ENCODE peak calls at places on chromosome 4, in nine cellular contexts. O is ovary; X is fibroblast of mammary gland; F is right atrium auricular region; W is fibroblast of lung; Y is neural progenitor cell; K is GM12865; E is CD8-positive, alpha-beta T cell; G is stomach. R is an unnamed sample.
A peak's percentile ranks its signal among the peaks of the same experiment; 100 is the strongest.

GRCh38 chr4:2646386-2647149 is 109.6 kb downstream of the TNIP2 start:
- DNase-seq in O (no peak), X (no peak), F (no peak), W (no peak), Y (no peak), K (no peak), E (no peak), G (no peak), R (peak; percentile 30)

GRCh38 chr4:145446184-145446583 is 35.5 kb upstream of the SMAD1 start:
- DNase-seq in O (no peak), X (no peak), F (no peak), W (no peak), Y (no peak), K (no peak), E (no peak), G (no peak), R (no peak)

GRCh38 chr4:4302416-4302815 is 12.4 kb downstream of the ZBTB49 start:
- DNase-seq in O (no peak), X (no peak), F (peak; percentile 42), W (no peak), Y (no peak), K (no peak), E (no peak), G (no peak), R (no peak)

GRCh38 chr4:147909225-147909624 is 177.3 kb downstream of the ARHGAP10 start:
- DNase-seq in O (no peak), X (no peak), F (no peak), W (no peak), Y (no peak), K (no peak), E (no peak), G (no peak), R (no peak)

GRCh38 chr4:1842993-1843448 is 12.9 kb downstream of the LETM1 start:
- DNase-seq in O (no peak), X (peak; percentile 90), F (no peak), W (peak; percentile 87), Y (no peak), K (no peak), E (no peak), G (no peak), R (no peak)

GRCh38 chr4:153471691-153472080 is 5.5 kb downstream of the TMEM131L start:
- DNase-seq in O (no peak), X (no peak), F (no peak), W (no peak), Y (no peak), K (peak; percentile 68), E (no peak), G (no peak), R (no peak)

GRCh38 chr4:142656178-142656577 is 189.9 kb downstream of the INPP4B start:
- DNase-seq in O (no peak), X (peak; percentile 15), F (no peak), W (peak; percentile 30), Y (peak; percentile 39), K (no peak), E (no peak), G (no peak), R (no peak)

GRCh38 chr4:99062120-99062519 is 26.5 kb downstream of the ADH5 start:
- DNase-seq in O (no peak), X (no peak), F (no peak), W (no peak), Y (no peak), K (no peak), E (no peak), G (no peak), R (no peak)

GRCh38 chr4:37023504-37023903 is 221.0 kb upstream of the NWD2 start:
- DNase-seq in O (no peak), X (no peak), F (no peak), W (no peak), Y (no peak), K (peak; percentile 9), E (no peak), G (no peak), R (no peak)

GRCh38 chr4:107757860-107758476 is 37.9 kb upstream of the PAPSS1 start:
- DNase-seq in O (no peak), X (peak; percentile 55), F (no peak), W (peak; percentile 65), Y (peak; percentile 17), K (peak; percentile 18), E (no peak), G (no peak), R (no peak)

GRCh38 chr4:37735578-37735977 is 49.4 kb upstream of the RELL1 start:
- DNase-seq in O (no peak), X (no peak), F (no peak), W (no peak), Y (no peak), K (no peak), E (no peak), G (no peak), R (no peak)

GRCh38 chr4:70948665-70949284 is 44.7 kb upstream of the DCK start:
- DNase-seq in O (no peak), X (no peak), F (no peak), W (no peak), Y (no peak), K (peak; percentile 21), E (no peak), G (no peak), R (no peak)

GRCh38 chr4:2182981-2183380 is 58.9 kb downstream of the HAUS3 start:
- DNase-seq in O (no peak), X (peak; percentile 64), F (no peak), W (peak; percentile 87), Y (no peak), K (no peak), E (no peak), G (no peak), R (no peak)

GRCh38 chr4:7842384-7843279 is 97.0 kb downstream of the AFAP1 start:
- DNase-seq in O (peak; percentile 77), X (peak; percentile 99), F (peak; percentile 88), W (peak; percentile 99), Y (no peak), K (no peak), E (no peak), G (no peak), R (peak; percentile 69)

GRCh38 chr4:53459548-53459947 is 82.1 kb downstream of the FIP1L1 start:
- DNase-seq in O (no peak), X (peak; percentile 22), F (no peak), W (peak; percentile 29), Y (no peak), K (no peak), E (no peak), G (no peak), R (no peak)

GRCh38 chr4:123398151-123398802 is 1.7 kb downstream of the SPRY1 start:
- DNase-seq in O (peak; percentile 81), X (peak; percentile 50), F (no peak), W (peak; percentile 67), Y (peak; percentile 90), K (peak; percentile 82), E (peak; percentile 41), G (peak; percentile 82), R (peak; percentile 49)

GRCh38 chr4:54942735-54943134 is 182.7 kb downstream of the KDR start:
- DNase-seq in O (no peak), X (no peak), F (no peak), W (no peak), Y (no peak), K (peak; percentile 35), E (peak; percentile 24), G (no peak), R (no peak)

GRCh38 chr4:40506492-40506891 is 123.2 kb downstream of the RBM47 start:
- DNase-seq in O (no peak), X (no peak), F (no peak), W (no peak), Y (no peak), K (no peak), E (no peak), G (no peak), R (no peak)

GRCh38 chr4:57074753-57075152 is 35.4 kb downstream of the IGFBP7 start:
- DNase-seq in O (no peak), X (peak; percentile 68), F (no peak), W (peak; percentile 85), Y (no peak), K (no peak), E (no peak), G (no peak), R (no peak)

GRCh38 chr4:20037745-20038144 is 214.0 kb upstream of the SLIT2 start:
- DNase-seq in O (no peak), X (no peak), F (no peak), W (no peak), Y (no peak), K (no peak), E (no peak), G (no peak), R (no peak)

GRCh38 chr4:8641256-8641655 is 48.7 kb downstream of the CPZ start:
- DNase-seq in O (peak; percentile 15), X (no peak), F (no peak), W (no peak), Y (no peak), K (no peak), E (no peak), G (no peak), R (no peak)

GRCh38 chr4:77052352-77052751 is 23.4 kb downstream of the CCNI start:
- DNase-seq in O (no peak), X (peak; percentile 59), F (no peak), W (peak; percentile 70), Y (peak; percentile 79), K (peak; percentile 62), E (peak; percentile 30), G (peak; percentile 64), R (no peak)
- TF ChIP-seq CTCF in O (no peak), X (peak; percentile 6), F (no peak), W (peak; percentile 29), Y (peak; percentile 70), K (peak; percentile 69), E (peak; percentile 45), G (no peak), R (peak; percentile 46)

GRCh38 chr4:94452476-94453300 is 946 bp downstream of the PDLIM5 start:
- DNase-seq in O (peak; percentile 83), X (peak; percentile 86), F (peak; percentile 92), W (peak; percentile 90), Y (peak; percentile 82), K (peak; percentile 55), E (no peak), G (peak; percentile 83), R (peak; percentile 88)
- H3K4me3 ChIP-seq in O (peak overlapping the region; percentile 92), X (peak overlapping the region; percentile 60), F (peak overlapping the region; percentile 99), W (peak overlapping the region; percentile 94), Y (peak overlapping the region; percentile 96), K (peak overlapping the region; percentile 96), E (peak overlapping the region; percentile 68), G (peak overlapping the region; percentile 94), R (peak overlapping the region; percentile 76)

GRCh38 chr4:9927317-9928007 is 93.8 kb downstream of the SLC2A9 start:
- DNase-seq in O (no peak), X (no peak), F (no peak), W (no peak), Y (no peak), K (no peak), E (no peak), G (no peak), R (no peak)
- TF ChIP-seq CTCF in O (no peak), X (no peak), F (no peak), W (no peak), Y (no peak), K (no peak), E (no peak), G (no peak), R (no peak)

DNA sequence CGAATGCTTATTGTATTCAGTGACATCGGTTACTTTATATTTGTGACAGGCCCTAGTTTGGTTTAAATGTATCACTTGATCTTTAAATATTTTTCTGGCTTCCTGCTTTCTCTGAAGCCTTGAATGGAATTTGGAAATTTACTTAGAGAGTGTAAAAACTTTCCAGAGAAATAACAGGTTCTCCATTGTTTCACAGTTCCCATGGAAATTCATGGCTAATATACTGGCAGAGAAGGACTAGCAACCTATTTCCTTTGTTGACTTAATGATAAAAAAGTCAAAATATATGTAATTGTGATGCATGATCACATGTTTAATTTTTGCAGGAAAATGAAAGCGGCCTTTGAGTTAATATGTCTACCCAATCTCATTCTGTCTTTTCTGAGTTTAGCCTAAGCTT is 13.2 kb downstream of the NEIL3 start:
- DNase-seq in O (no peak), X (no peak), F (no peak), W (no peak), Y (no peak), K (no peak), E (no peak), G (no peak), R (no peak)
- H3K4me3 ChIP-seq in O (no peak overlapping the region), X (no peak overlapping the region), F (no peak overlapping the region), W (no peak overlapping the region), Y (no peak overlapping the region), K (no peak overlapping the region), E (no peak overlapping the region), G (no peak overlapping the region), R (no peak overlapping the region)

R was measured in breast epithelium.